ENCODE peak calls at places on chromosomes 12 and 14, in four cellular contexts. One of them, this sample, is unnamed.

GRCh38 chr14:77059276-77059934 is 30.9 kb upstream of the IRF2BPL start:
- DNase-seq in HepG2: peak
- DNase-seq in WTC11: peak
- DNase-seq in K562: peak
- DNase-seq in this sample: peak

GRCh38 chr14:91996951-91997371 is 42.9 kb downstream of the TRIP11 start:
- DNase-seq in HepG2: peak
- DNase-seq in WTC11: no peak
- DNase-seq in K562: peak
- DNase-seq in this sample: peak

GRCh38 chr14:73338551-73338950 is 101.2 kb downstream of the PAPLN start:
- DNase-seq in HepG2: no peak
- DNase-seq in WTC11: no peak
- DNase-seq in K562: no peak
- DNase-seq in this sample: no peak

GRCh38 chr12:32334384-32334783 is 65.0 kb upstream of the FGD4 start:
- DNase-seq in HepG2: no peak
- DNase-seq in WTC11: no peak
- DNase-seq in K562: no peak
- DNase-seq in this sample: no peak

GRCh38 chr14:93946104-93946503 is 19.0 kb downstream of the FAM181A start:
- DNase-seq in HepG2: no peak
- DNase-seq in WTC11: no peak
- DNase-seq in K562: no peak
- DNase-seq in this sample: no peak

GRCh38 chr12:49567611-49568441 is at the start of gene MCRS1:
- DNase-seq in HepG2: peak
- DNase-seq in WTC11: peak
- DNase-seq in K562: peak
- DNase-seq in this sample: peak

GRCh38 chr12:102406033-102406584 is 74.3 kb downstream of the IGF1 start:
- DNase-seq in HepG2: no peak
- DNase-seq in WTC11: no peak
- DNase-seq in K562: no peak
- DNase-seq in this sample: no peak

GRCh38 chr12:62191747-62192485 is 68.3 kb upstream of the USP15 start:
- DNase-seq in HepG2: no peak
- DNase-seq in WTC11: peak
- DNase-seq in K562: no peak
- DNase-seq in this sample: peak

GRCh38 chr14:61106627-61107147 is 125.6 kb downstream of the SLC38A6 start:
- DNase-seq in HepG2: no peak
- DNase-seq in WTC11: no peak
- DNase-seq in K562: no peak
- DNase-seq in this sample: no peak

GRCh38 chr12:54049164-54049563 is 4.5 kb upstream of the HOXC4 start:
- DNase-seq in HepG2: no peak
- DNase-seq in WTC11: no peak
- DNase-seq in K562: no peak
- DNase-seq in this sample: no peak

GRCh38 chr12:114192549-114192948 is 213.4 kb downstream of the TBX5 start:
- DNase-seq in HepG2: no peak
- DNase-seq in WTC11: no peak
- DNase-seq in K562: no peak
- DNase-seq in this sample: no peak

GRCh38 chr14:104657563-104658324 is 31.7 kb upstream of the INF2 start:
- DNase-seq in HepG2: no peak
- DNase-seq in WTC11: no peak
- DNase-seq in K562: peak
- DNase-seq in this sample: no peak

GRCh38 chr12:10528150-10528953 is 22.7 kb downstream of the EIF2S3B start:
- DNase-seq in HepG2: no peak
- DNase-seq in WTC11: no peak
- DNase-seq in K562: no peak
- DNase-seq in this sample: no peak

GRCh38 chr14:76329150-76329881 is 46.6 kb upstream of the ESRRB start:
- DNase-seq in HepG2: no peak
- DNase-seq in WTC11: peak
- DNase-seq in K562: no peak
- DNase-seq in this sample: no peak

GRCh38 chr12:88650715-88651114 is 70.4 kb upstream of the KITLG start:
- DNase-seq in HepG2: no peak
- DNase-seq in WTC11: no peak
- DNase-seq in K562: no peak
- DNase-seq in this sample: no peak

GRCh38 chr14:73739899-73740685 is 25.9 kb upstream of the PNMA1 start:
- DNase-seq in HepG2: no peak
- DNase-seq in WTC11: no peak
- DNase-seq in K562: no peak
- DNase-seq in this sample: no peak

GRCh38 chr14:70086685-70087379 is 101.9 kb downstream of the SLC8A3 start:
- DNase-seq in HepG2: peak
- DNase-seq in WTC11: peak
- DNase-seq in K562: peak
- DNase-seq in this sample: peak

GRCh38 chr12:770474-770873 is 18.1 kb downstream of the WNK1 start:
- DNase-seq in HepG2: no peak
- DNase-seq in WTC11: no peak
- DNase-seq in K562: no peak
- DNase-seq in this sample: no peak

GRCh38 chr12:123120452-123121166 is 30.3 kb downstream of the PITPNM2 start:
- DNase-seq in HepG2: no peak
- DNase-seq in WTC11: no peak
- DNase-seq in K562: no peak
- DNase-seq in this sample: no peak

GRCh38 chr14:54182419-54183040 is 214.3 kb upstream of the CDKN3 start:
- DNase-seq in HepG2: peak
- DNase-seq in WTC11: no peak
- DNase-seq in K562: no peak
- DNase-seq in this sample: no peak

GRCh38 chr12:117527480-117527857 is 166.0 kb upstream of the NOS1 start:
- DNase-seq in HepG2: no peak
- DNase-seq in WTC11: no peak
- DNase-seq in K562: no peak
- DNase-seq in this sample: no peak

GRCh38 chr12:106897082-106897481 is 58.6 kb upstream of the TMEM263 start:
- DNase-seq in HepG2: peak
- DNase-seq in WTC11: no peak
- DNase-seq in K562: no peak
- DNase-seq in this sample: no peak

GRCh38 chr12:6821271-6821673 is 349 bp upstream of the GPR162 start:
- DNase-seq in HepG2: no peak
- DNase-seq in WTC11: peak
- DNase-seq in K562: no peak
- DNase-seq in this sample: peak

GRCh38 chr14:23321572-23322547 is 603 bp downstream of the PABPN1 start:
- DNase-seq in HepG2: peak
- DNase-seq in WTC11: peak
- DNase-seq in K562: peak
- DNase-seq in this sample: peak

GRCh38 chr14:54447231-54447692 is 6.1 kb upstream of the CNIH1 start:
- DNase-seq in HepG2: peak
- DNase-seq in WTC11: no peak
- DNase-seq in K562: no peak
- DNase-seq in this sample: no peak

GRCh38 chr12:90128526-90128925 is 419.9 kb upstream of the ATP2B1 start:
- DNase-seq in HepG2: no peak
- DNase-seq in WTC11: no peak
- DNase-seq in K562: no peak
- DNase-seq in this sample: no peak

GRCh38 chr12:105257321-105257728 is 21.4 kb upstream of the APPL2 start:
- DNase-seq in HepG2: no peak
- DNase-seq in WTC11: no peak
- DNase-seq in K562: no peak
- DNase-seq in this sample: no peak

GRCh38 chr12:40010899-40011774 is 94.7 kb downstream of the SLC2A13 start:
- DNase-seq in HepG2: peak
- DNase-seq in WTC11: peak
- DNase-seq in K562: peak
- DNase-seq in this sample: peak

GRCh38 chr12:108327621-108328371 is 11.3 kb downstream of the CMKLR1 start:
- DNase-seq in HepG2: no peak
- DNase-seq in WTC11: no peak
- DNase-seq in K562: no peak
- DNase-seq in this sample: no peak

GRCh38 chr14:24246765-24247212 is 4.4 kb upstream of the TINF2 start:
- DNase-seq in HepG2: no peak
- DNase-seq in WTC11: no peak
- DNase-seq in K562: no peak
- DNase-seq in this sample: no peak

GRCh38 chr14:34208532-34208931 is 253.5 kb downstream of the SPTSSA start:
- DNase-seq in HepG2: no peak
- DNase-seq in WTC11: no peak
- DNase-seq in K562: no peak
- DNase-seq in this sample: no peak

GRCh38 chr12:131407221-131408035 is 303.5 kb upstream of the SFSWAP start:
- DNase-seq in HepG2: no peak
- DNase-seq in WTC11: no peak
- DNase-seq in K562: no peak
- DNase-seq in this sample: no peak

GRCh38 chr14:100535287-100536131 is 51.7 kb downstream of the BEGAIN start:
- DNase-seq in HepG2: no peak
- DNase-seq in WTC11: peak
- DNase-seq in K562: no peak
- DNase-seq in this sample: no peak

GRCh38 chr14:94485944-94486841 is 10.2 kb upstream of the SERPINA9 start:
- DNase-seq in HepG2: peak
- DNase-seq in WTC11: peak
- DNase-seq in K562: peak
- DNase-seq in this sample: peak

GRCh38 chr12:57621497-57622292 is 10.5 kb downstream of the ARHGEF25 start:
- DNase-seq in HepG2: no peak
- DNase-seq in WTC11: peak
- DNase-seq in K562: peak
- DNase-seq in this sample: peak
- TF ChIP-seq ELF4 in HepG2: no peak
- TF ChIP-seq ELF4 in WTC11: no peak
- TF ChIP-seq ELF4 in K562: peak
- TF ChIP-seq ELF4 in this sample: no peak

DNA sequence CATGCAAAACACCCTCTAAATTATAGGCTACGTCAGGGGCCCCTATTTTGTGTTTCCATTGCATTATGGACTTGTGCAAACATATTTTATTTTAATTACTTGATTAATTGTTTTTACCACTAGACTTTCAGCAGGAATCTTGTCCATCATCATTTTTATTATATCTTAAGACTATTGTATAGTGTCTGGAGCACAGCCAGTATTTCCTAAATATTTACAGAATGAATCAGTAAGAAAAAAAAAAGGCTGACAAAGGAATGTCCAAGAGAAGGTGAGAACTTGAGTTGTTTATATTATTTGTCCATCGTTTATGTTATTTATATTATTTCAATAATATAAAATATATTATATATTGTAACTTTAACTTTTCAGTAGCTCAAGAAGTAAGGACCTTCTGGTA is 664.7 kb downstream of the SLC6A15 start:
- DNase-seq in HepG2: no peak
- DNase-seq in WTC11: no peak
- DNase-seq in K562: no peak
- DNase-seq in this sample: no peak
- TF ChIP-seq SP1 in HepG2: no peak
- TF ChIP-seq SP1 in WTC11: no peak
- TF ChIP-seq SP1 in K562: no peak
- TF ChIP-seq SP1 in this sample: no peak

GRCh38 chr14:64871344-64871743 is 8.4 kb downstream of the SPTB start:
- DNase-seq in HepG2: no peak
- DNase-seq in WTC11: no peak
- DNase-seq in K562: no peak
- DNase-seq in this sample: no peak
- TF ChIP-seq ELF4 in HepG2: no peak
- TF ChIP-seq ELF4 in WTC11: no peak
- TF ChIP-seq ELF4 in K562: no peak
- TF ChIP-seq ELF4 in this sample: no peak

DNA sequence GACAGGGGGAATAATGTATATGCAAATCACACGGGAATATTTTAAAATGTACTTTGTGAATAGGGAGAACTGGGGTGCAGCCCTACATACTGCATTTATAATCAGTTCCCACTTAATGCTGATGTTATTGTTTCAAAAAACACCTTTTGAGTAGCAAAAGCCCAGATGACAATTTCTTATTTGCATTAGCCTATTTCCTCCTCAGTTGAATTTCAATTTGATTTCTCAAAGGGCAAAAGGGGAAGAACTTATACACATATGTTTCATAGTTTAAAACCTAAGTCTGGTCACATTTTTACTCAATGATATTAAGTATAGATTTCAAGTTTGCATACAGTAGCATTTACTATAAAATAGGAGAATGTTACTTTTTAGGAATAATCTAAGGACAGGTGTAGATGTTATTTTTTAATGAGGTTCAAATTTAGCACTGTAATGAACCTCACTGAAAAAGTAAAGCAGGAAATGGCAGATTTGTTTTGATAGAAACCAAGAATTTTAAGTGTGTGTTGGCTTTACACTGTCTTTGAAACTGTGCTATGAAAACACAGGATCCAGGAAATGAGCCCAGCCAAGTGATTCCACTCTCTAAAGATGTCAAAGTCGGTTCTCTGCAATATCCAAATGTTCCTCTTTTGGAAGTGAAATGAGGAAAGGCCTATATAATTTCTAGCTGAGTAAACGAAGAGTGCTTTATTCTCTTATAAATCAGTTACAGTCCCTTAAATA is 367.4 kb downstream of the BTG1 start:
- DNase-seq in HepG2: no peak
- DNase-seq in WTC11: no peak
- DNase-seq in K562: no peak
- DNase-seq in this sample: no peak
- TF ChIP-seq SP1 in HepG2: no peak
- TF ChIP-seq SP1 in WTC11: no peak
- TF ChIP-seq SP1 in K562: no peak
- TF ChIP-seq SP1 in this sample: no peak

DNA sequence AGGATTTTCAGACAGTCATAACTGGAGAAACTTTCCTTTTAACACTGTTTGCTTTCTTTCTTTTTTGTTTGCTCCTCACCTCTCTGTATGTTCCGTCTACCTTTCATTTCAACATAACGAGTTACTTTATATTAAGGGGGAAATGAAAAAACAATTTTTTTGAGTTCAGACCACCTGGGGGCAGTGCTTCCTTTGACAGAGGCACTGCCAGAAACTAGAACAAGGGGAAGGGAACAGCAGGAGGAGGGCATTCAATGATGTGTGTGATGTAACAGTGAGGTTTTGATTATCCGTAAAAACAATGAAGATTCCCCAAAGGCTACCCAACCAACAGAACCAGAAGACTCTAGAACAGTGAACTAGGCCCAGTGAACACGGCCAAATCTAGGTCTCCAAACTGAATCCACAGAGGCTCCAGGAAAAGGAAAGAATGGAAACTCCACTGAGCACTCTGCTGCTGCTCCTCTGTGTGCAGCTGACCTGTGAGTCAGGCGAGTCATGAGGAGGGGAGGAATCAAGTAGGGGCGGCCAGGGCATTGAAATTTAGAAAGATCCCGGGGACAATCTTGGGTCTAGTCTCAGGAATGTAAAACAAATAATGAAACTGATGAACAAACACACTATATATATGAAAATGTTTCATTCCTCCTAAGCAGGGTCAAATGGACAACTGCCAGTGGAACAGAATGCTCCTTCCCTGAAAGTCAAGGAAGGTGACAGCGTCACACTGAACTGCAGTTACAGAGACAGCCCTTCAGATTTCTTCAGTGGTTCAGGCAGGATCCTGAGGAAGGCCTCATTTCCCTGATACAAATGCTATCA is 323.5 kb downstream of the DAD1 start:
- DNase-seq in HepG2: no peak
- DNase-seq in WTC11: no peak
- DNase-seq in K562: no peak
- DNase-seq in this sample: no peak
- TF ChIP-seq ELF4 in HepG2: no peak
- TF ChIP-seq ELF4 in WTC11: no peak
- TF ChIP-seq ELF4 in K562: no peak
- TF ChIP-seq ELF4 in this sample: no peak